ENCODE peak calls at places on chromosomes 7 and 10, in nine cellular contexts. X is kidney glomerular epithelial cell; Y is activated naive CD8-positive, alpha-beta T cell treated with anti-CD3 and anti-CD28 coated beads, Interleukin-2, amount 10 ng/mL, durations not matched to agents 7 days and 5 days; O is osteoblast; T is Calu3; Z is T-helper 1 cell; M is upper lobe of left lung; N is T follicular helper cell; G is stimulated activated CD4-positive, alpha-beta T cell treated with anti-CD3 and anti-CD28 coated beads, Interleukin-12 subunit alpha, Interleukin-12 subunit beta, amount 100 ng/mL, for 4 hours. W is an unnamed sample.
A peak's percentile ranks its signal among the peaks of the same experiment; 100 is the strongest.

GRCh38 chr10:56547163-56547562 is 186.1 kb upstream of the ZWINT start:
- DNase-seq in X (no peak), T (no peak), O (no peak), M (no peak), G (no peak), N (no peak), Y (no peak), Z (no peak), W (no peak)

GRCh38 chr10:44233561-44234470 is 151.1 kb downstream of the CXCL12 start:
- DNase-seq in O (no peak), Y (no peak), X (no peak), G (no peak), T (no peak), N (no peak), M (no peak), Z (no peak), W (no peak)

GRCh38 chr10:86250399-86250798 is 116.2 kb downstream of the GRID1 start:
- DNase-seq in X (no peak), O (peak; percentile 70), N (no peak), Z (no peak), M (peak; percentile 5), T (no peak), Y (no peak), G (no peak), W (no peak)

GRCh38 chr7:131546583-131547111 is 9.8 kb downstream of the PODXL start:
- DNase-seq in G (peak; percentile 17), M (no peak), T (peak; percentile 33), Z (peak; percentile 44), X (no peak), N (peak; percentile 18), Y (peak; percentile 51), O (peak; percentile 87), W (no peak)

GRCh38 chr10:114335614-114336013 is 68.7 kb downstream of the AFAP1L2 start:
- DNase-seq in X (no peak), T (no peak), G (no peak), O (no peak), Y (no peak), M (no peak), N (no peak), Z (no peak), W (no peak)

GRCh38 chr10:98055875-98056516 is 25.6 kb upstream of the CRTAC1 start:
- DNase-seq in Z (no peak), M (no peak), G (peak; percentile 7), O (peak; percentile 90), Y (peak; percentile 35), T (peak; percentile 42), N (no peak), X (peak; percentile 11), W (no peak)

GRCh38 chr7:152759655-152760383 is at the start of gene ACTR3B:
- DNase-seq in Y (peak; percentile 93), O (peak; percentile 98), Z (peak; percentile 89), M (peak; percentile 86), X (peak; percentile 40), T (peak; percentile 90), G (peak; percentile 94), N (peak; percentile 86), W (peak; percentile 87)

GRCh38 chr7:90944021-90944420 is 320.2 kb upstream of the FZD1 start:
- DNase-seq in T (no peak), X (no peak), M (no peak), Z (no peak), N (no peak), G (no peak), O (no peak), Y (no peak), W (no peak)

GRCh38 chr7:159211540-159212182 is 67.0 kb upstream of the VIPR2 start:
- DNase-seq in X (no peak), Z (no peak), Y (no peak), T (no peak), N (no peak), G (no peak), O (no peak), M (no peak), W (no peak)

GRCh38 chr7:34058791-34059550 is 153.6 kb downstream of the BMPER start:
- DNase-seq in N (no peak), T (no peak), O (no peak), G (no peak), Z (no peak), X (no peak), Y (no peak), M (no peak), W (peak; percentile 80)

GRCh38 chr10:88156341-88156740 is 292.9 kb downstream of the PTEN start:
- DNase-seq in G (no peak), N (no peak), Y (no peak), Z (no peak), T (no peak), O (no peak), X (no peak), M (no peak), W (no peak)

GRCh38 chr7:122100021-122100420 is 44.0 kb downstream of the AASS start:
- DNase-seq in G (no peak), Z (no peak), X (no peak), O (no peak), T (no peak), M (no peak), N (no peak), Y (no peak), W (no peak)

GRCh38 chr10:128863411-128863810 is 603.6 kb upstream of the MGMT start:
- DNase-seq in Z (no peak), N (no peak), G (no peak), M (no peak), Y (no peak), T (no peak), X (no peak), O (no peak), W (no peak)

GRCh38 chr7:12731775-12732174 is 44.3 kb downstream of the ARL4A start:
- DNase-seq in Y (no peak), G (no peak), Z (peak; percentile 28), X (no peak), M (no peak), O (no peak), N (no peak), T (no peak), W (no peak)

GRCh38 chr7:13179011-13179574 is 491.7 kb downstream of the ARL4A start:
- DNase-seq in O (no peak), Y (no peak), M (no peak), Z (no peak), X (no peak), T (no peak), N (no peak), G (no peak), W (no peak)

GRCh38 chr7:93194368-93194767 is 31.9 kb downstream of the HEPACAM2 start:
- DNase-seq in Z (no peak), N (no peak), G (no peak), M (no peak), X (peak; percentile 7), Y (no peak), O (peak; percentile 51), T (no peak), W (no peak)

GRCh38 chr10:25068152-25069058 is 52.0 kb downstream of the THNSL1 start:
- DNase-seq in T (no peak), M (no peak), Z (no peak), X (no peak), G (no peak), N (no peak), O (peak; percentile 89), Y (no peak), W (no peak)

GRCh38 chr10:59830601-59831259 is 75.6 kb downstream of the CCDC6 start:
- DNase-seq in T (peak; percentile 66), M (no peak), G (no peak), Z (peak; percentile 10), N (no peak), O (peak; percentile 62), X (peak; percentile 30), Y (no peak), W (no peak)

GRCh38 chr7:123660514-123661354 is 5.1 kb downstream of the LMOD2 start:
- DNase-seq in X (no peak), Y (no peak), O (no peak), T (no peak), Z (no peak), G (no peak), N (no peak), M (no peak), W (no peak)

GRCh38 chr7:47495269-47495875 is 86.5 kb downstream of the TNS3 start:
- DNase-seq in T (no peak), Z (no peak), O (peak; percentile 38), M (no peak), N (no peak), G (no peak), Y (no peak), X (no peak), W (no peak)

GRCh38 chr7:134473861-134474291 is 15.0 kb upstream of the AKR1B1 start:
- DNase-seq in G (no peak), X (no peak), M (no peak), O (peak; percentile 34), N (no peak), Z (no peak), Y (no peak), T (no peak), W (no peak)

GRCh38 chr7:12683678-12684077 is 3.8 kb upstream of the ARL4A start:
- DNase-seq in Z (no peak), M (no peak), T (no peak), N (no peak), Y (no peak), G (no peak), O (peak; percentile 26), X (no peak), W (no peak)

GRCh38 chr7:155412416-155413253 is 45.3 kb upstream of the EN2 start:
- DNase-seq in G (peak; percentile 52), T (peak; percentile 77), N (peak; percentile 12), X (peak; percentile 4), Y (peak; percentile 62), Z (peak; percentile 29), M (peak; percentile 50), O (peak; percentile 97), W (no peak)

GRCh38 chr10:15333909-15334649 is 37.0 kb downstream of the FAM171A1 start:
- DNase-seq in X (peak; percentile 99), T (peak; percentile 12), O (no peak), Z (no peak), G (no peak), M (no peak), Y (no peak), N (no peak), W (no peak)

GRCh38 chr7:156534925-156535324 is 105.6 kb upstream of the RNF32 start:
- DNase-seq in N (no peak), G (no peak), O (no peak), M (no peak), T (no peak), Y (no peak), X (no peak), Z (no peak), W (no peak)

GRCh38 chr7:52168085-52168484 is 851.5 kb upstream of the COBL start:
- DNase-seq in N (no peak), X (no peak), O (no peak), Y (no peak), T (no peak), M (no peak), Z (no peak), G (no peak), W (no peak)

GRCh38 chr10:128222317-128222849 is 96.2 kb upstream of the MKI67 start:
- DNase-seq in N (no peak), O (no peak), Y (no peak), X (no peak), T (no peak), Z (no peak), G (no peak), M (no peak), W (no peak)

GRCh38 chr10:22159979-22160378 is 57.8 kb downstream of the EBLN1 start:
- DNase-seq in G (no peak), Z (no peak), M (no peak), X (no peak), N (no peak), T (no peak), Y (no peak), O (no peak), W (no peak)

W was measured in breast epithelium.